ENCODE peak calls at places on chromosomes 5 and 9, in seven cellular contexts. Y is left ventricle myocardium inferior; Z is CD4-positive, CD25-positive, alpha-beta regulatory T cell; M is CD8-positive, alpha-beta T cell; S is endodermal cell; J is BE2C; P is GM23248. I is an unnamed sample.
A peak's percentile ranks its signal among the peaks of the same experiment; 100 is the strongest.

GRCh38 chr5:144125163-144125726 is 45.2 kb downstream of the YIPF5 start:
- DNase-seq in Y (no peak), Z (no peak), M (no peak), S (peak; percentile 51), J (no peak), P (no peak), I (no peak)

GRCh38 chr5:478355-478981 is 35.5 kb downstream of the EXOC3 start:
- DNase-seq in Y (no peak), Z (no peak), M (no peak), S (no peak), J (no peak), P (no peak), I (no peak)

GRCh38 chr5:90901263-90901662 is 342.7 kb downstream of the ADGRV1 start:
- DNase-seq in Y (no peak), Z (no peak), M (no peak), S (no peak), J (no peak), P (no peak), I (no peak)

GRCh38 chr5:178548751-178549150 is 41.4 kb downstream of the COL23A1 start:
- DNase-seq in Y (no peak), Z (no peak), M (no peak), S (no peak), J (no peak), P (no peak), I (no peak)

GRCh38 chr9:78707481-78707977 is 410.6 kb downstream of the PSAT1 start:
- DNase-seq in Y (no peak), Z (no peak), M (no peak), S (no peak), J (no peak), P (peak; percentile 65), I (no peak)

GRCh38 chr9:137055385-137056364 is 1.8 kb upstream of the ENTPD2 start:
- DNase-seq in Y (peak; percentile 95), Z (no peak), M (no peak), S (no peak), J (peak; percentile 86), P (peak; percentile 53), I (no peak)

GRCh38 chr9:92135576-92135975 is 20.4 kb upstream of the SPTLC1 start:
- DNase-seq in Y (no peak), Z (no peak), M (no peak), S (no peak), J (no peak), P (no peak), I (no peak)

GRCh38 chr5:80369521-80369920 is 38.3 kb upstream of the ZFYVE16 start:
- DNase-seq in Y (no peak), Z (no peak), M (no peak), S (no peak), J (no peak), P (no peak), I (no peak)

GRCh38 chr9:86485359-86485758 is 131.1 kb upstream of the TUT7 start:
- DNase-seq in Y (no peak), Z (peak; percentile 18), M (no peak), S (no peak), J (no peak), P (peak; percentile 13), I (no peak)

GRCh38 chr5:142969624-142970439 is 199.7 kb downstream of the ARHGAP26 start:
- DNase-seq in Y (no peak), Z (no peak), M (no peak), S (peak; percentile 10), J (no peak), P (no peak), I (no peak)

GRCh38 chr5:54438601-54439399 is 16.7 kb upstream of the HSPB3 start:
- DNase-seq in Y (no peak), Z (no peak), M (no peak), S (no peak), J (no peak), P (no peak), I (no peak)

GRCh38 chr9:132978451-132979087 is at the start of gene GFI1B:
- DNase-seq in Y (no peak), Z (no peak), M (no peak), S (peak; percentile 84), J (no peak), P (no peak), I (no peak)

GRCh38 chr9:20225841-20226240 is 396.5 kb downstream of the MLLT3 start:
- DNase-seq in Y (no peak), Z (no peak), M (no peak), S (no peak), J (no peak), P (peak; percentile 13), I (no peak)

GRCh38 chr5:135391869-135392255 is 7.2 kb downstream of the MACROH2A1 start:
- DNase-seq in Y (no peak), Z (no peak), M (no peak), S (no peak), J (no peak), P (peak; percentile 20), I (no peak)

GRCh38 chr5:53319306-53319705 is 161.1 kb upstream of the FST start:
- DNase-seq in Y (no peak), Z (no peak), M (no peak), S (no peak), J (no peak), P (no peak), I (no peak)

GRCh38 chr5:17223375-17224185 is 6.1 kb downstream of the BASP1 start:
- DNase-seq in Y (no peak), Z (no peak), M (no peak), S (no peak), J (no peak), P (no peak), I (no peak)

GRCh38 chr5:156634301-156634700 is 215.8 kb upstream of the PPP1R2B start:
- DNase-seq in Y (no peak), Z (no peak), M (no peak), S (no peak), J (no peak), P (no peak), I (no peak)

GRCh38 chr5:57822651-57823050 is 340.0 kb upstream of the ACTBL2 start:
- DNase-seq in Y (no peak), Z (no peak), M (no peak), S (no peak), J (no peak), P (no peak), I (no peak)

GRCh38 chr9:123326662-123327093 is 29.3 kb upstream of the CRB2 start:
- DNase-seq in Y (no peak), Z (no peak), M (no peak), S (peak; percentile 64), J (no peak), P (no peak), I (peak; percentile 40)
- H3K4me3 ChIP-seq in Y (no peak overlapping the region), Z (no peak overlapping the region), M (no peak overlapping the region), S (no peak overlapping the region), J (no peak overlapping the region), P (no peak overlapping the region), I (no peak overlapping the region)

GRCh38 chr5:84385705-84386104 is 1.0 kb upstream of the EDIL3 start:
- DNase-seq in Y (no peak), Z (no peak), M (no peak), S (no peak), J (no peak), P (no peak), I (no peak)
- H3K4me3 ChIP-seq in Y (no peak overlapping the region), Z (no peak overlapping the region), M (no peak overlapping the region), S (no peak overlapping the region), J (peak overlapping the region; percentile 85), P (no peak overlapping the region), I (no peak overlapping the region)

GRCh38 chr5:61293051-61293450 is 39.0 kb upstream of the ZSWIM6 start:
- DNase-seq in Y (no peak), Z (no peak), M (no peak), S (no peak), J (no peak), P (no peak), I (no peak)
- H3K4me3 ChIP-seq in Y (no peak overlapping the region), Z (no peak overlapping the region), M (no peak overlapping the region), S (no peak overlapping the region), J (no peak overlapping the region), P (no peak overlapping the region), I (no peak overlapping the region)

GRCh38 chr9:110641350-110641749 is 27.2 kb upstream of the MUSK start:
- DNase-seq in Y (no peak), Z (no peak), M (no peak), S (no peak), J (no peak), P (peak; percentile 77), I (no peak)
- H3K4me3 ChIP-seq in Y (no peak overlapping the region), Z (no peak overlapping the region), M (no peak overlapping the region), S (no peak overlapping the region), J (no peak overlapping the region), P (no peak overlapping the region), I (no peak overlapping the region)

DNA sequence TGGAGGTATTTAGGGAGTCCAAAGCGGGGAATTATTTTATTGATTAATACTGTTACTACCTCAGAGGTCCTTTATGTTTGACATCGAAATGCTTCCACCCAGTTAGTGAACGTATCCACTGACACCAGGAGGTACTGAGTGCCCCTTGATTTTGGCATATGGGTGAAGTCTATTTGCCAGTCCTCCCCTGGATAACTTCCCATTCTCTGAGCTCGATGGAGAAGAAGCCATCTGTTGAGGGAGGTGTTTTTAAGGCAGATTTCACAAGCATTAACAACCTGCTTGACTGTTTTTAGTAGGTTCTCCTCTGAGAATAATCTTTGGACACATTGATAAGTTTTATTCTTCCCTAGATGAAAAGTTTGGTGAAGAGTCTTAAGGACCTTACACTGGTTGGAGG is 165.3 kb upstream of the NREP start:
- DNase-seq in Y (no peak), Z (no peak), M (no peak), S (no peak), J (no peak), P (no peak), I (no peak)
- H3K4me3 ChIP-seq in Y (no peak overlapping the region), Z (no peak overlapping the region), M (no peak overlapping the region), S (no peak overlapping the region), J (no peak overlapping the region), P (no peak overlapping the region), I (no peak overlapping the region)

GRCh38 chr5:73495772-73496346 is 2.4 kb upstream of the BTF3 start:
- DNase-seq in Y (no peak), Z (no peak), M (no peak), S (no peak), J (no peak), P (no peak), I (no peak)

GRCh38 chr5:73498057-73498992 is at the start of gene BTF3:
- DNase-seq in Y (peak; percentile 95), Z (peak; percentile 97), M (peak; percentile 91), S (peak; percentile 96), J (peak; percentile 97), P (peak; percentile 99), I (peak; percentile 96)

GRCh38 chr5:73497537-73498056 is 645 bp upstream of the BTF3 start:
- DNase-seq in Y (no peak), Z (no peak), M (no peak), S (no peak), J (no peak), P (no peak), I (no peak)

GRCh38 chr5:73499187-73499586 is 945 bp downstream of the BTF3 start:
- DNase-seq in Y (no peak), Z (peak; percentile 17), M (no peak), S (no peak), J (no peak), P (peak; percentile 49), I (no peak)

DNA sequence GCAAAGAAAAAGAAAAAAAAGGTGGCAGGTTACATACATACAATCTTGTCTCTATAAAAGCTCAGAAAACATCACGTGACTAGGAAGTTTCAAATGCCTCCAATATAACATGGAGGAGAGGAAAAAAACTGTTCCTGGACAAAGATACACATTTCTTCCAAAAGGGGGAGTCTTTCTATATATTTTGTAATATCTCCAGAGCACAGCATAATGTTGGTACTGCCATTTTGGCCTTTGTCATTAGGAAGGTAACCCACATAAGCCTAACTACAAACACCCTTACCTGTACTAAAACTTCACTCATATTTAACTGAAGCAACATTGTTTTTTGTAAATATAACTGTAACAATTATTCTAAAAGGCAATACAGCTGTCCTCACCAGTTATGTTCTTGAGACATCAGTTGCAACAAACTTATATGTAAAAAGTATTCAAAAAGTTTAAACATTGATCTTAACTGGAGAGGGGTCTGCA is 1.2 kb upstream of the BTF3 start:
- DNase-seq in Y (no peak), Z (peak; percentile 21), M (no peak), S (no peak), J (no peak), P (peak; percentile 75), I (peak; percentile 90)
- H3K4me3 ChIP-seq in Y (peak overlapping the region; percentile 93), Z (no peak overlapping the region), M (peak overlapping the region; percentile 96), S (peak overlapping the region; percentile 99), J (peak overlapping the region; percentile 94), P (peak overlapping the region; percentile 94), I (peak overlapping the region; percentile 74)